ENCODE peak calls at places on chromosomes 6 and 20, in five cellular contexts. One of them, this sample, is unnamed.

GRCh38 chr6:156687875-156688549 is 89.2 kb upstream of the ARID1B start:
- DNase-seq in GDM1: no peak
- DNase-seq in G401: peak; percentile 63
- DNase-seq in activated naive CD8-positive, alpha-beta T cell treated with anti-CD3 and anti-CD28 coated beads for 36 hours: no peak
- DNase-seq in activated T-helper 1 cell treated with anti-CD3 and anti-CD28 coated beads, Interleukin-2, amount 50 U/mL, for 16 hours: no peak
- DNase-seq in this sample: no peak

GRCh38 chr6:90369024-90369519 is 72.4 kb upstream of the BACH2 start:
- DNase-seq in GDM1: no peak
- DNase-seq in G401: peak; percentile 35
- DNase-seq in activated naive CD8-positive, alpha-beta T cell treated with anti-CD3 and anti-CD28 coated beads for 36 hours: no peak
- DNase-seq in activated T-helper 1 cell treated with anti-CD3 and anti-CD28 coated beads, Interleukin-2, amount 50 U/mL, for 16 hours: no peak
- DNase-seq in this sample: no peak

GRCh38 chr20:10040070-10040970 is 5.5 kb downstream of the ANKEF1 start:
- DNase-seq in GDM1: no peak
- DNase-seq in G401: no peak
- DNase-seq in activated naive CD8-positive, alpha-beta T cell treated with anti-CD3 and anti-CD28 coated beads for 36 hours: no peak
- DNase-seq in activated T-helper 1 cell treated with anti-CD3 and anti-CD28 coated beads, Interleukin-2, amount 50 U/mL, for 16 hours: no peak
- DNase-seq in this sample: no peak

GRCh38 chr6:74249658-74250057 is 553.7 kb downstream of the CD109 start:
- DNase-seq in GDM1: no peak
- DNase-seq in G401: no peak
- DNase-seq in activated naive CD8-positive, alpha-beta T cell treated with anti-CD3 and anti-CD28 coated beads for 36 hours: no peak
- DNase-seq in activated T-helper 1 cell treated with anti-CD3 and anti-CD28 coated beads, Interleukin-2, amount 50 U/mL, for 16 hours: no peak
- DNase-seq in this sample: no peak

GRCh38 chr6:75213112-75213511 is 7.3 kb upstream of the COL12A1 start:
- DNase-seq in GDM1: no peak
- DNase-seq in G401: no peak
- DNase-seq in activated naive CD8-positive, alpha-beta T cell treated with anti-CD3 and anti-CD28 coated beads for 36 hours: no peak
- DNase-seq in activated T-helper 1 cell treated with anti-CD3 and anti-CD28 coated beads, Interleukin-2, amount 50 U/mL, for 16 hours: no peak
- DNase-seq in this sample: no peak

GRCh38 chr6:24919404-24919892 is 16.3 kb downstream of the RIPOR2 start:
- DNase-seq in GDM1: no peak
- DNase-seq in G401: no peak
- DNase-seq in activated naive CD8-positive, alpha-beta T cell treated with anti-CD3 and anti-CD28 coated beads for 36 hours: no peak
- DNase-seq in activated T-helper 1 cell treated with anti-CD3 and anti-CD28 coated beads, Interleukin-2, amount 50 U/mL, for 16 hours: no peak
- DNase-seq in this sample: no peak

GRCh38 chr6:14867807-14868206 is 378.1 kb upstream of the JARID2 start:
- DNase-seq in GDM1: no peak
- DNase-seq in G401: no peak
- DNase-seq in activated naive CD8-positive, alpha-beta T cell treated with anti-CD3 and anti-CD28 coated beads for 36 hours: no peak
- DNase-seq in activated T-helper 1 cell treated with anti-CD3 and anti-CD28 coated beads, Interleukin-2, amount 50 U/mL, for 16 hours: no peak
- DNase-seq in this sample: no peak

GRCh38 chr6:74757788-74758187 is 448.1 kb downstream of the COL12A1 start:
- DNase-seq in GDM1: no peak
- DNase-seq in G401: no peak
- DNase-seq in activated naive CD8-positive, alpha-beta T cell treated with anti-CD3 and anti-CD28 coated beads for 36 hours: no peak
- DNase-seq in activated T-helper 1 cell treated with anti-CD3 and anti-CD28 coated beads, Interleukin-2, amount 50 U/mL, for 16 hours: no peak
- DNase-seq in this sample: no peak

GRCh38 chr6:48057611-48058010 is 53.4 kb downstream of the PTCHD4 start:
- DNase-seq in GDM1: no peak
- DNase-seq in G401: no peak
- DNase-seq in activated naive CD8-positive, alpha-beta T cell treated with anti-CD3 and anti-CD28 coated beads for 36 hours: no peak
- DNase-seq in activated T-helper 1 cell treated with anti-CD3 and anti-CD28 coated beads, Interleukin-2, amount 50 U/mL, for 16 hours: no peak
- DNase-seq in this sample: no peak

This sample was measured in activated CD4-positive, alpha-beta T cell treated with anti-CD3 and anti-CD28 coated beads, Interleukin-2, amount 50 U/mL, for 24 hours.